ENCODE peak calls at places on chromosomes 7 and 10, in five cellular contexts. W is kidney, V is cardiac muscle cell, C is A549, A is IMR-90. E is an unnamed sample.
A peak's percentile ranks its signal among the peaks of the same experiment; 100 is the strongest.

GRCh38 chr10:93465806-93466675 is 16.1 kb downstream of the MYOF start:
- DNase-seq in V (peak; percentile 85), A (peak; percentile 90), W (peak; percentile 95), C (peak; percentile 97), E (peak; percentile 70)

GRCh38 chr7:32879460-32879859 is 12.1 kb downstream of the KBTBD2 start:
- DNase-seq in C (peak; percentile 65), W (no peak), V (peak; percentile 8), A (no peak), E (no peak)

GRCh38 chr7:30595461-30596042 is 874 bp downstream of the GARS1 start:
- DNase-seq in W (no peak), A (no peak), V (peak; percentile 14), C (no peak), E (no peak)

GRCh38 chr7:152502813-152503790 is 67.3 kb upstream of the KMT2C start:
- DNase-seq in V (no peak), W (peak; percentile 54), C (no peak), A (no peak), E (no peak)

GRCh38 chr10:97000487-97001182 is 168.5 kb downstream of the LCOR start:
- DNase-seq in V (no peak), A (no peak), C (no peak), W (peak; percentile 66), E (peak; percentile 38)

GRCh38 chr7:1810961-1811849 is 141.1 kb downstream of the ELFN1 start:
- DNase-seq in C (no peak), A (peak; percentile 13), W (peak; percentile 55), V (peak; percentile 44), E (peak; percentile 59)

GRCh38 chr10:123637326-123637880 is 28.8 kb upstream of the GPR26 start:
- DNase-seq in C (no peak), A (no peak), V (no peak), W (no peak), E (peak; percentile 16)

GRCh38 chr10:119625570-119626280 is 25.5 kb upstream of the BAG3 start:
- DNase-seq in A (no peak), W (no peak), V (no peak), C (no peak), E (no peak)

GRCh38 chr10:103917326-103918052 is 495 bp downstream of the STN1 start:
- DNase-seq in C (peak; percentile 68), W (peak; percentile 87), A (peak; percentile 46), V (no peak), E (peak; percentile 62)

GRCh38 chr10:27661511-27662286 is 83.9 kb downstream of the MKX start:
- DNase-seq in W (no peak), C (no peak), V (peak; percentile 27), A (no peak), E (no peak)

GRCh38 chr10:32241946-32242345 is 105.0 kb downstream of the EPC1 start:
- DNase-seq in C (no peak), A (no peak), V (no peak), W (no peak), E (no peak)

GRCh38 chr10:99849525-99849924 is 67.1 kb downstream of the ABCC2 start:
- DNase-seq in C (no peak), V (no peak), A (no peak), W (no peak), E (peak; percentile 53)

GRCh38 chr10:124693396-124693795 is 50.8 kb downstream of the FAM53B start:
- DNase-seq in C (no peak), W (no peak), V (no peak), A (no peak), E (no peak)

GRCh38 chr10:124693801-124694416 is 50.3 kb downstream of the FAM53B start:
- DNase-seq in C (no peak), A (no peak), V (no peak), W (no peak), E (no peak)

GRCh38 chr10:124694467-124695195 is 49.5 kb downstream of the FAM53B start:
- DNase-seq in V (no peak), W (no peak), A (no peak), C (no peak), E (no peak)

GRCh38 chr10:124696446-124697392 is 47.5 kb downstream of the FAM53B start:
- DNase-seq in A (no peak), C (no peak), V (no peak), W (peak; percentile 58), E (no peak)

DNA sequence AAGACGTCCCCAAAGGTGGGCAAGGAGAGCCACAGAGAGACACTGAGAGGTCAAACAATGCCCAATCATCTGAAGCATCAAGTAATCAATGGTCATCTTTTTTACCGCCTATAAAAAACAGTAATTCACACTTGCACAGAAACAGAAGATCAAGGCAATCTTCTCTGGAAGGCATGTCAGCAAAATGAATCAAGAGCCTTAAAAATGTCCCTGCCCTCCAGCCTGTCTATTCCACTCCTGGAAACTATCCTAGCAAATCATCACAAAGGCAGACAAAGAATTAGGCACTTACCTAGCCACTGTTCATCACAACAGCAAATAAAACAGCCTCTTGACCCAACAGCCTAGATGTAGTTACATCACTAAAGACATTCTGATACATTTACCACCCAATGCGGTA is 48.9 kb downstream of the FAM53B start:
- DNase-seq in V (no peak), W (no peak), A (no peak), C (no peak), E (no peak)
- H3K27ac ChIP-seq in V (peak overlapping the region; percentile 88), W (no peak overlapping the region), A (no peak overlapping the region), C (no peak overlapping the region), E (no peak overlapping the region)

DNA sequence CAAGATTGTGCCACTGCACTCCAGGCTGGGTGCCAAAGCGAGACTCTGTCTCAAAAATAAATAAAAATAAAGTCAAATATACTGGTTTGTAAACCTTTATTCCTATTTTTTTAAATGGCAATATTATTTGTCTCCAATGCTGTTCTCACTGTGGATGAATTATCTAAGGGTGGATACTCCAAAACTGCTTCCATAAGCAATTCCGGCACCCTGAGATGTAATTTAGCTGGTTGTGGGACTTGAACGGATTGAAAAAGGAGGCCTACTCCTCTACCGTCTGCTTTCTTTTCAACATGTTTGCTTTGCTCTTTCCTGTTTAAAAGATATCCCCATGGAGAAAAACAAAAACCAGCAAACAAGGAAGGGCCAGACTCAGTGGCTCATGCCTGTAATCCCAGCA is 54.4 kb downstream of the SLC35B4 start:
- DNase-seq in V (no peak), A (no peak), C (no peak), W (no peak), E (no peak)
- H3K27ac ChIP-seq in V (no peak overlapping the region), A (no peak overlapping the region), C (no peak overlapping the region), W (no peak overlapping the region), E (no peak overlapping the region)

GRCh38 chr7:87507446-87507845 is 32.0 kb upstream of the ABCB4 start:
- DNase-seq in A (no peak), C (peak; percentile 7), W (no peak), V (no peak), E (no peak)
- H3K27ac ChIP-seq in A (no peak overlapping the region), C (no peak overlapping the region), W (no peak overlapping the region), V (no peak overlapping the region), E (no peak overlapping the region)

GRCh38 chr10:74854610-74855009 is 28.2 kb downstream of the KAT6B start:
- DNase-seq in W (no peak), C (no peak), A (no peak), V (no peak), E (no peak)
- H3K27ac ChIP-seq in W (no peak overlapping the region), C (no peak overlapping the region), A (no peak overlapping the region), V (peak overlapping the region; percentile 66), E (peak overlapping the region; percentile 4)

DNA sequence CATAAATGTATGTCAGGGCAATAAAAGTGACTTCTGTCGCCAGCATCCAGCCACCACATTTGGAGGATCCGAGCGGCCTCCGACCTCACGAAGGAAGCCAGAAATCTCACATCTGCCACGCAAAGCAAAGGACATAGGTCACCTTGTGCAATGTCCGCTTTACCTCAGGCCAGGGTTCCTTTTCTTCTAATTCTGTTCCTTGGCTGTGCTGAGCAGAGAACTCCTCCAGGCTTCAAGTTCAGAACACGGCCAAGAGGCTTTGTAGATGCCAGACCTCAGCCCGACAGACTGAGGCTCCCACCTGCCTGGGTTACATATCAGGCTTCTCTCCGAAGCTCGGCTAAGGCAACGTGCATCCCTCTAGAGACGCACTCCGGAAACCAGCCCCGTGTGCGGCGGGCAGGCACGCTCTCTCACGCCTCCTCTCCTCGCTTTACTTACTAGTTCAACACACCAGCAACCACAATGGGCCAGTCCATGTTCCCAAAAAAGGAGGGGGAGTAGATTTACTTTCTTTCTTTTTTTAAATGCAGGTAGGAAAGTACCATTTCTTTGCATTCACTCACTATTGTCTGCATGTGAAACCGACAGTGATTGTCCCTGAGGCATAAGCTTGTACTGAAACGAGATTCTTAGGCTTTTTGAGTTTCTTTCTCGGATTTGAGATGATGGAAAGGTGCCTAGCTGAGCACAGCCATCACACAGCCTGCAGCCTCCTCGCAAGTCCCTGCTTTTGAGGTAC is 122.4 kb upstream of the AFAP1L2 start:
- DNase-seq in C (peak; percentile 91), A (peak; percentile 65), W (peak; percentile 87), V (peak; percentile 92), E (peak; percentile 88)
- H3K27ac ChIP-seq in C (peak overlapping the region; percentile 87), A (no peak overlapping the region), W (peak overlapping the region; percentile 63), V (peak overlapping the region; percentile 95), E (peak overlapping the region; percentile 88)

GRCh38 chr7:7524121-7524520 is 11.6 kb downstream of the COL28A1 start:
- DNase-seq in C (no peak), W (no peak), A (no peak), V (no peak), E (no peak)

GRCh38 chr7:7527047-7527446 is 8.6 kb downstream of the COL28A1 start:
- DNase-seq in A (no peak), C (no peak), V (no peak), W (no peak), E (no peak)

GRCh38 chr7:7526006-7526405 is 9.7 kb downstream of the COL28A1 start:
- DNase-seq in V (no peak), W (no peak), C (no peak), A (no peak), E (no peak)

GRCh38 chr7:7534031-7534430 is 1.6 kb downstream of the COL28A1 start:
- DNase-seq in A (no peak), C (no peak), W (no peak), V (no peak), E (no peak)

GRCh38 chr7:7529328-7529727 is 6.3 kb downstream of the COL28A1 start:
- DNase-seq in A (no peak), W (no peak), C (peak; percentile 57), V (no peak), E (no peak)
- H3K27ac ChIP-seq in A (no peak overlapping the region), W (no peak overlapping the region), C (peak overlapping the region; percentile 50), V (no peak overlapping the region), E (no peak overlapping the region)